ENCODE peak calls at places on chromosomes 3 and 15, in four cellular contexts. F is left ventricle myocardium inferior, I is Panc1, E is lung. P is an unnamed sample.

GRCh38 chr3:170307998-170308398 is 49.5 kb upstream of the SKIL start:
- DNase-seq in F (no peak), I (no peak), E (peak), P (no peak)

GRCh38 chr3:108420926-108421325 is 89.5 kb downstream of the MYH15 start:
- DNase-seq in F (no peak), I (no peak), E (no peak), P (no peak)

GRCh38 chr3:124791639-124792111 is 61.4 kb downstream of the UMPS start:
- DNase-seq in F (peak), I (no peak), E (peak), P (peak)

GRCh38 chr3:15948403-15948802 is 150.6 kb upstream of the ANKRD28 start:
- DNase-seq in F (no peak), I (no peak), E (no peak), P (no peak)

GRCh38 chr15:67521770-67522568 is 1.0 kb downstream of the C15orf61 start:
- DNase-seq in F (no peak), I (no peak), E (no peak), P (no peak)

GRCh38 chr15:48520376-48521155 is 124.9 kb downstream of the FBN1 start:
- DNase-seq in F (no peak), I (no peak), E (no peak), P (no peak)

GRCh38 chr3:35045106-35045505 is 594.2 kb upstream of the ARPP21 start:
- DNase-seq in F (no peak), I (no peak), E (no peak), P (no peak)

GRCh38 chr3:48636149-48636548 is 888 bp upstream of the SLC26A6 start:
- DNase-seq in F (no peak), I (no peak), E (no peak), P (no peak)

GRCh38 chr3:53030864-53031445 is 14.9 kb downstream of the SFMBT1 start:
- DNase-seq in F (no peak), I (no peak), E (no peak), P (no peak)

GRCh38 chr15:41927516-41927915 is 33.7 kb upstream of the SPTBN5 start:
- DNase-seq in F (no peak), I (no peak), E (no peak), P (no peak)

GRCh38 chr3:195172285-195172684 is 98.7 kb downstream of the XXYLT1 start:
- DNase-seq in F (no peak), I (no peak), E (no peak), P (no peak)

GRCh38 chr15:80182611-80183210 is 29.9 kb downstream of the FAH start:
- DNase-seq in F (no peak), I (no peak), E (no peak), P (peak)

GRCh38 chr3:71397046-71397445 is 186.5 kb downstream of the FOXP1 start:
- DNase-seq in F (no peak), I (peak), E (no peak), P (no peak)

GRCh38 chr3:135766113-135766512 is 199.4 kb upstream of the PPP2R3A start:
- DNase-seq in F (no peak), I (no peak), E (no peak), P (no peak)
- H3K27ac ChIP-seq in F (no peak), I (no peak), E (no peak), P (no peak)

DNA sequence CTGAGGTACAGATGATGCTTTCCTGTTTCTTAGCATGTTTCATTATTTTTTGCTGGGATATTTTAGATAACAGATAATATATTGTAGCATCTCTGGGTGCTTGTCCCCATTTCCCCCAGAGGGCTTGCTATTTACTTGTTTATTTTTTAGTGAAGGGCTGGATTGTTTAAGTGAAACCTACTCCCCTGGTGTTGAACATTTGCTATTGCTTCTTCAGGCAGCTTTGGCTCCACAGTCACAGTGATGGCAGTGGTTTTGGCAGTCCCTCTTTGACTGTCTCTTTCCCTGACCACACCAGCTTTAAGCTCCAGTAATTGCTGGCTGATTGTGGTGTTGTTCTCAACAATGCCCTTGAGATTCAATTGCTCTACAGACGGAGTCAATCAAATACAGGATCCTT is 128.9 kb downstream of the KLF13 start:
- DNase-seq in F (no peak), I (no peak), E (no peak), P (no peak)
- TF ChIP-seq CTCF in F (no peak), I (no peak), E (no peak), P (no peak)

GRCh38 chr15:82810061-82810862 is 834 bp downstream of the WHAMM start:
- DNase-seq in F (peak), I (no peak), E (no peak), P (peak)

GRCh38 chr15:82809308-82810060 is at the start of gene WHAMM:
- DNase-seq in F (peak), I (peak), E (peak), P (peak)

GRCh38 chr15:82808634-82809041 is 790 bp upstream of the WHAMM start:
- DNase-seq in F (no peak), I (no peak), E (no peak), P (peak)

GRCh38 chr15:82812994-82813393 is 3.6 kb downstream of the WHAMM start:
- DNase-seq in F (no peak), I (no peak), E (no peak), P (no peak)

DNA sequence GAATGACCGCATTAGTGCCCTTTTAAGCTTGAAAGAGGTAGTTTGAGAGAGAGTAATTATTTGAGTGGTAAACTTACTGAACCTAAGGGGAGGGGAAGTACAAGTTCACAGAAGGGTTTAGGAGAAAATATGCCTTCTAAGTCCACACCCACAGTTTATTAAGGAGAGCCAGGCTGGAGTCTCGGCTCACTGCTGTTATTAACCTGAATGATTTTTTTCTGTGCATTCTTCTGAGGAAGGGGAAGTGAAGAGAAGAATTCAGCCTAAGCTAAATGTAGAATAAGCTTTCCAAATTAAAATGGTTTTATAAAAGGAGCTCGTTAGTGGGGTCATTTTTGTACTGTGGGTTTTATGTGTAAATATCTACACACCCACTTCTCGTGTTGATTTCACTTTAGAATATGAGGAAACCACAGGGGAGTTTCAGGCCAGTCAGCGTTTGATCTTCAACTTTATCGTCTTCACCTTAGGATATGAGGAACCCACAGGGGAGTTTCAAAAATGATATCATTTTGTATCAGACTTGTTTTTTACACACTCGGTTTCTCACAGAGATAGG is 1.5 kb downstream of the WHAMM start:
- DNase-seq in F (no peak), I (no peak), E (no peak), P (no peak)
- H3K27ac ChIP-seq in F (peak), I (peak), E (peak), P (peak)

GRCh38 chr3:64681015-64681414 is 6.8 kb downstream of the ADAMTS9 start:
- DNase-seq in F (no peak), I (no peak), E (no peak), P (no peak)
- TF ChIP-seq CTCF in F (no peak), I (no peak), E (no peak), P (no peak)

GRCh38 chr15:28890711-28891495 is 5.1 kb downstream of the APBA2 start:
- DNase-seq in F (no peak), I (no peak), E (no peak), P (no peak)
- H3K27ac ChIP-seq in F (no peak), I (no peak), E (no peak), P (no peak)

GRCh38 chr15:70097337-70098169 is at the start of gene TLE3:
- DNase-seq in F (peak), I (peak), E (peak), P (peak)
- TF ChIP-seq CTCF in F (peak), I (peak), E (peak), P (peak)

GRCh38 chr15:65529754-65530317 is 427 bp upstream of the HACD3 start:
- DNase-seq in F (no peak), I (no peak), E (no peak), P (no peak)
- H3K27ac ChIP-seq in F (peak), I (peak), E (no peak), P (peak)

P was measured in gastrocnemius medialis.